ENCODE peak calls at places on chromosomes 6 and 20, in six cellular contexts. One of them, this sample, is unnamed.
A peak's percentile ranks its signal among the peaks of the same experiment; 100 is the strongest.

GRCh38 chr6:136598048-136598447 is 47.8 kb upstream of the MAP7 start:
- DNase-seq in right lobe of liver: no peak
- DNase-seq in heart left ventricle: no peak
- DNase-seq in body of pancreas: no peak
- DNase-seq in fibroblast of lung: no peak
- DNase-seq in astrocyte of the spinal cord: no peak
- DNase-seq in this sample: no peak

GRCh38 chr20:2228926-2229325 is 66.9 kb upstream of the TGM3 start:
- DNase-seq in right lobe of liver: no peak
- DNase-seq in body of pancreas: no peak
- DNase-seq in astrocyte of the spinal cord: no peak
- DNase-seq in heart left ventricle: no peak
- DNase-seq in fibroblast of lung: no peak
- DNase-seq in this sample: no peak

GRCh38 chr6:25006565-25007001 is 70.8 kb upstream of the RIPOR2 start:
- DNase-seq in heart left ventricle: no peak
- DNase-seq in body of pancreas: peak; percentile 90
- DNase-seq in fibroblast of lung: peak; percentile 56
- DNase-seq in astrocyte of the spinal cord: peak; percentile 45
- DNase-seq in right lobe of liver: peak; percentile 63
- DNase-seq in this sample: no peak

GRCh38 chr20:58199058-58199457 is 29.4 kb downstream of the ANKRD60 start:
- DNase-seq in right lobe of liver: no peak
- DNase-seq in fibroblast of lung: no peak
- DNase-seq in body of pancreas: no peak
- DNase-seq in heart left ventricle: no peak
- DNase-seq in astrocyte of the spinal cord: no peak
- DNase-seq in this sample: no peak

GRCh38 chr6:33583591-33584155 is 3.6 kb upstream of the BAK1 start:
- DNase-seq in body of pancreas: no peak
- DNase-seq in heart left ventricle: no peak
- DNase-seq in astrocyte of the spinal cord: no peak
- DNase-seq in fibroblast of lung: no peak
- DNase-seq in right lobe of liver: no peak
- DNase-seq in this sample: no peak

GRCh38 chr6:13397359-13398080 is 69.2 kb upstream of the TBC1D7 start:
- DNase-seq in heart left ventricle: no peak
- DNase-seq in fibroblast of lung: no peak
- DNase-seq in body of pancreas: no peak
- DNase-seq in right lobe of liver: no peak
- DNase-seq in astrocyte of the spinal cord: no peak
- DNase-seq in this sample: no peak

GRCh38 chr6:17635568-17635967 is 35.5 kb downstream of the FAM8A1 start:
- DNase-seq in astrocyte of the spinal cord: no peak
- DNase-seq in body of pancreas: no peak
- DNase-seq in fibroblast of lung: no peak
- DNase-seq in right lobe of liver: no peak
- DNase-seq in heart left ventricle: no peak
- DNase-seq in this sample: no peak

GRCh38 chr20:61056136-61056535 is 195.9 kb upstream of the CDH4 start:
- DNase-seq in astrocyte of the spinal cord: no peak
- DNase-seq in fibroblast of lung: no peak
- DNase-seq in body of pancreas: no peak
- DNase-seq in right lobe of liver: no peak
- DNase-seq in heart left ventricle: no peak
- DNase-seq in this sample: no peak

GRCh38 chr20:62824476-62825287 is 7.8 kb downstream of the COL9A3 start:
- DNase-seq in body of pancreas: no peak
- DNase-seq in astrocyte of the spinal cord: peak; percentile 25
- DNase-seq in right lobe of liver: no peak
- DNase-seq in heart left ventricle: peak; percentile 78
- DNase-seq in fibroblast of lung: peak; percentile 32
- DNase-seq in this sample: no peak

GRCh38 chr6:73263570-73263909 is 544 bp upstream of the KHDC1 start:
- DNase-seq in right lobe of liver: no peak
- DNase-seq in heart left ventricle: no peak
- DNase-seq in body of pancreas: no peak
- DNase-seq in astrocyte of the spinal cord: no peak
- DNase-seq in fibroblast of lung: no peak
- DNase-seq in this sample: no peak

GRCh38 chr6:53165333-53165732 is 16.7 kb upstream of the GCM1 start:
- DNase-seq in heart left ventricle: no peak
- DNase-seq in body of pancreas: no peak
- DNase-seq in fibroblast of lung: peak; percentile 46
- DNase-seq in right lobe of liver: no peak
- DNase-seq in astrocyte of the spinal cord: no peak
- DNase-seq in this sample: peak; percentile 46

GRCh38 chr6:161744211-161745067 is 470.6 kb upstream of the AGPAT4 start:
- DNase-seq in fibroblast of lung: peak; percentile 5
- DNase-seq in right lobe of liver: no peak
- DNase-seq in body of pancreas: no peak
- DNase-seq in astrocyte of the spinal cord: peak; percentile 88
- DNase-seq in heart left ventricle: no peak
- DNase-seq in this sample: no peak

GRCh38 chr20:23966298-23966697 is 22.3 kb downstream of the GGTLC1 start:
- DNase-seq in heart left ventricle: no peak
- DNase-seq in astrocyte of the spinal cord: no peak
- DNase-seq in body of pancreas: no peak
- DNase-seq in right lobe of liver: no peak
- DNase-seq in fibroblast of lung: no peak
- DNase-seq in this sample: no peak

GRCh38 chr20:39298116-39298515 is 336.0 kb downstream of the DHX35 start:
- DNase-seq in fibroblast of lung: no peak
- DNase-seq in body of pancreas: no peak
- DNase-seq in astrocyte of the spinal cord: no peak
- DNase-seq in right lobe of liver: no peak
- DNase-seq in heart left ventricle: no peak
- DNase-seq in this sample: no peak

GRCh38 chr20:58692579-58693225 is at the start of gene NPEPL1:
- DNase-seq in fibroblast of lung: peak; percentile 74
- DNase-seq in astrocyte of the spinal cord: peak; percentile 53
- DNase-seq in heart left ventricle: peak; percentile 78
- DNase-seq in body of pancreas: peak; percentile 64
- DNase-seq in right lobe of liver: peak; percentile 82
- DNase-seq in this sample: no peak

GRCh38 chr20:62979876-62980373 is 26.8 kb downstream of the BHLHE23 start:
- DNase-seq in right lobe of liver: no peak
- DNase-seq in fibroblast of lung: no peak
- DNase-seq in body of pancreas: no peak
- DNase-seq in heart left ventricle: no peak
- DNase-seq in astrocyte of the spinal cord: no peak
- DNase-seq in this sample: no peak

GRCh38 chr6:68638225-68638900 is 3.3 kb downstream of the ADGRB3 start:
- DNase-seq in heart left ventricle: no peak
- DNase-seq in fibroblast of lung: peak; percentile 74
- DNase-seq in right lobe of liver: no peak
- DNase-seq in body of pancreas: peak; percentile 35
- DNase-seq in astrocyte of the spinal cord: peak; percentile 54
- DNase-seq in this sample: no peak

GRCh38 chr6:34723203-34723602 is 26.6 kb upstream of the ILRUN start:
- DNase-seq in body of pancreas: no peak
- DNase-seq in right lobe of liver: no peak
- DNase-seq in fibroblast of lung: peak; percentile 41
- DNase-seq in heart left ventricle: no peak
- DNase-seq in astrocyte of the spinal cord: no peak
- DNase-seq in this sample: no peak

GRCh38 chr6:148200302-148200701 is 142.3 kb upstream of the SASH1 start:
- DNase-seq in astrocyte of the spinal cord: no peak
- DNase-seq in heart left ventricle: no peak
- DNase-seq in body of pancreas: peak; percentile 67
- DNase-seq in right lobe of liver: no peak
- DNase-seq in fibroblast of lung: no peak
- DNase-seq in this sample: no peak

GRCh38 chr6:90820436-90820835 is 233.6 kb upstream of the MAP3K7 start:
- DNase-seq in right lobe of liver: no peak
- DNase-seq in astrocyte of the spinal cord: no peak
- DNase-seq in fibroblast of lung: no peak
- DNase-seq in body of pancreas: no peak
- DNase-seq in heart left ventricle: no peak
- DNase-seq in this sample: no peak

GRCh38 chr20:36010081-36010480 is 41.7 kb downstream of the CNBD2 start:
- DNase-seq in body of pancreas: no peak
- DNase-seq in heart left ventricle: no peak
- DNase-seq in right lobe of liver: no peak
- DNase-seq in astrocyte of the spinal cord: no peak
- DNase-seq in fibroblast of lung: no peak
- DNase-seq in this sample: no peak

GRCh38 chr6:69835414-69836179 is 30.8 kb upstream of the COL19A1 start:
- DNase-seq in body of pancreas: peak; percentile 64
- DNase-seq in right lobe of liver: no peak
- DNase-seq in heart left ventricle: no peak
- DNase-seq in fibroblast of lung: peak; percentile 88
- DNase-seq in astrocyte of the spinal cord: peak; percentile 80
- DNase-seq in this sample: peak; percentile 45

GRCh38 chr6:57173056-57173885 is 1.1 kb downstream of the BAG2 start:
- DNase-seq in right lobe of liver: peak; percentile 33
- DNase-seq in fibroblast of lung: peak; percentile 39
- DNase-seq in heart left ventricle: peak; percentile 25
- DNase-seq in body of pancreas: no peak
- DNase-seq in astrocyte of the spinal cord: peak; percentile 47
- DNase-seq in this sample: no peak

GRCh38 chr6:111777357-111777756 is 95.9 kb downstream of the FYN start:
- DNase-seq in heart left ventricle: no peak
- DNase-seq in astrocyte of the spinal cord: no peak
- DNase-seq in fibroblast of lung: no peak
- DNase-seq in body of pancreas: no peak
- DNase-seq in right lobe of liver: no peak
- DNase-seq in this sample: no peak

GRCh38 chr20:22402550-22402949 is 181.8 kb downstream of the FOXA2 start:
- DNase-seq in fibroblast of lung: no peak
- DNase-seq in body of pancreas: no peak
- DNase-seq in right lobe of liver: no peak
- DNase-seq in astrocyte of the spinal cord: no peak
- DNase-seq in heart left ventricle: no peak
- DNase-seq in this sample: no peak

GRCh38 chr6:358432-358831 is 33.1 kb upstream of the IRF4 start:
- DNase-seq in right lobe of liver: peak; percentile 25
- DNase-seq in heart left ventricle: no peak
- DNase-seq in fibroblast of lung: no peak
- DNase-seq in body of pancreas: no peak
- DNase-seq in astrocyte of the spinal cord: no peak
- DNase-seq in this sample: no peak

GRCh38 chr6:37513576-37513975 is 13.9 kb upstream of the CCDC167 start:
- DNase-seq in body of pancreas: no peak
- DNase-seq in fibroblast of lung: no peak
- DNase-seq in heart left ventricle: no peak
- DNase-seq in astrocyte of the spinal cord: no peak
- DNase-seq in right lobe of liver: no peak
- DNase-seq in this sample: no peak

GRCh38 chr6:37513155-37513554 is 13.5 kb upstream of the CCDC167 start:
- DNase-seq in heart left ventricle: no peak
- DNase-seq in body of pancreas: no peak
- DNase-seq in astrocyte of the spinal cord: no peak
- DNase-seq in right lobe of liver: no peak
- DNase-seq in fibroblast of lung: no peak
- DNase-seq in this sample: no peak

GRCh38 chr6:37514377-37514776 is 14.7 kb upstream of the CCDC167 start:
- DNase-seq in astrocyte of the spinal cord: peak; percentile 68
- DNase-seq in heart left ventricle: no peak
- DNase-seq in fibroblast of lung: peak; percentile 28
- DNase-seq in right lobe of liver: no peak
- DNase-seq in body of pancreas: no peak
- DNase-seq in this sample: no peak

GRCh38 chr6:37511910-37512399 is 12.3 kb upstream of the CCDC167 start:
- DNase-seq in right lobe of liver: no peak
- DNase-seq in heart left ventricle: no peak
- DNase-seq in body of pancreas: no peak
- DNase-seq in fibroblast of lung: no peak
- DNase-seq in astrocyte of the spinal cord: no peak
- DNase-seq in this sample: no peak

GRCh38 chr6:37512400-37512958 is 12.8 kb upstream of the CCDC167 start:
- DNase-seq in astrocyte of the spinal cord: no peak
- DNase-seq in body of pancreas: no peak
- DNase-seq in right lobe of liver: no peak
- DNase-seq in fibroblast of lung: no peak
- DNase-seq in heart left ventricle: no peak
- DNase-seq in this sample: no peak
- H3K4me3 ChIP-seq in astrocyte of the spinal cord: no peak overlapping the region
- H3K4me3 ChIP-seq in body of pancreas: no peak overlapping the region
- H3K4me3 ChIP-seq in right lobe of liver: no peak overlapping the region
- H3K4me3 ChIP-seq in fibroblast of lung: no peak overlapping the region
- H3K4me3 ChIP-seq in heart left ventricle: no peak overlapping the region
- H3K4me3 ChIP-seq in this sample: no peak overlapping the region

GRCh38 chr6:121956782-121957181 is 442.7 kb upstream of the HSF2 start:
- DNase-seq in right lobe of liver: no peak
- DNase-seq in body of pancreas: no peak
- DNase-seq in fibroblast of lung: no peak
- DNase-seq in heart left ventricle: no peak
- DNase-seq in astrocyte of the spinal cord: no peak
- DNase-seq in this sample: no peak
- TF ChIP-seq CTCF in right lobe of liver: no peak
- TF ChIP-seq CTCF in body of pancreas: no peak
- TF ChIP-seq CTCF in fibroblast of lung: no peak
- TF ChIP-seq CTCF in heart left ventricle: no peak
- TF ChIP-seq CTCF in astrocyte of the spinal cord: no peak
- TF ChIP-seq CTCF in this sample: no peak

GRCh38 chr6:10891960-10892359 is 5.1 kb downstream of the SYCP2L start:
- DNase-seq in astrocyte of the spinal cord: no peak
- DNase-seq in fibroblast of lung: no peak
- DNase-seq in heart left ventricle: no peak
- DNase-seq in body of pancreas: no peak
- DNase-seq in right lobe of liver: no peak
- DNase-seq in this sample: no peak

GRCh38 chr6:10884245-10884972 is 2.4 kb upstream of the SYCP2L start:
- DNase-seq in fibroblast of lung: no peak
- DNase-seq in astrocyte of the spinal cord: no peak
- DNase-seq in right lobe of liver: no peak
- DNase-seq in body of pancreas: no peak
- DNase-seq in heart left ventricle: no peak
- DNase-seq in this sample: no peak

GRCh38 chr6:10894958-10895357 is 8.1 kb downstream of the SYCP2L start:
- DNase-seq in right lobe of liver: no peak
- DNase-seq in body of pancreas: no peak
- DNase-seq in fibroblast of lung: no peak
- DNase-seq in astrocyte of the spinal cord: no peak
- DNase-seq in heart left ventricle: no peak
- DNase-seq in this sample: no peak

GRCh38 chr6:10890151-10890550 is 3.3 kb downstream of the SYCP2L start:
- DNase-seq in fibroblast of lung: no peak
- DNase-seq in heart left ventricle: no peak
- DNase-seq in right lobe of liver: no peak
- DNase-seq in astrocyte of the spinal cord: no peak
- DNase-seq in body of pancreas: no peak
- DNase-seq in this sample: no peak
- H3K4me3 ChIP-seq in fibroblast of lung: no peak overlapping the region
- H3K4me3 ChIP-seq in heart left ventricle: no peak overlapping the region
- H3K4me3 ChIP-seq in right lobe of liver: no peak overlapping the region
- H3K4me3 ChIP-seq in astrocyte of the spinal cord: no peak overlapping the region
- H3K4me3 ChIP-seq in body of pancreas: no peak overlapping the region
- H3K4me3 ChIP-seq in this sample: no peak overlapping the region

DNA sequence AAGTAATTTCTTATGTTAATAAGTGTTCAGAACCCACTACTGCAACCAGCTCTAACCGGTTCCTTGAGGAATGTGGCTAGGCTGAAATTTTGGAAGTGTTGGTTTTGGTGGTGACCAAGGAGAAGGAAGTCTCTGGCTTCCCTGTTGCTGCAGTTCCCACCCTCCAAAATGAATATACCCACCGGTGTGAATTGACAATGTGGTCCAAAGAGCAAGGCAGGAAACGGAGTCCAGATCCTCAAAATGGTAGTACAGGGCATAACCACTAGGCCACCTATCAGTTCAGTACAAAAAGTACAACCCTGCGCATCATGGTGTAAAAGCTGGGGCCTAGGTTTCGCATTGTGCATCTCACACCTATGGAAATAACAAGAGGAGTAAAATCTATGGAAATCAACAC is 2.8 kb downstream of the ADNP start:
- DNase-seq in right lobe of liver: no peak
- DNase-seq in fibroblast of lung: no peak
- DNase-seq in astrocyte of the spinal cord: no peak
- DNase-seq in heart left ventricle: no peak
- DNase-seq in body of pancreas: no peak
- DNase-seq in this sample: no peak
- TF ChIP-seq CTCF in right lobe of liver: no peak
- TF ChIP-seq CTCF in fibroblast of lung: peak; percentile 19
- TF ChIP-seq CTCF in astrocyte of the spinal cord: no peak
- TF ChIP-seq CTCF in heart left ventricle: no peak
- TF ChIP-seq CTCF in body of pancreas: no peak
- TF ChIP-seq CTCF in this sample: no peak